ENCODE peak calls at places on chromosomes 6 and 20, in four cellular contexts. I is A549, D is H1, W is tibial nerve. L is an unnamed sample. For H3K4me1, the result is how much of the 10 kb centered on the place peaks cover.

GRCh38 chr6:47138046-47138445 is 95.9 kb upstream of the ADGRF1 start:
- DNase-seq in I (no peak), D (no peak), W (no peak), L (no peak)

GRCh38 chr6:80547827-80548226 is 441.4 kb downstream of the BCKDHB start:
- DNase-seq in I (no peak), D (no peak), W (no peak), L (no peak)

GRCh38 chr6:158988477-158988876 is 11.5 kb downstream of the RSPH3 start:
- DNase-seq in I (no peak), D (no peak), W (no peak), L (no peak)

GRCh38 chr6:53290547-53291510 is 57.9 kb downstream of the ELOVL5 start:
- DNase-seq in I (no peak), D (no peak), W (no peak), L (no peak)

GRCh38 chr6:142925575-142926110 is 19.3 kb downstream of the HIVEP2 start:
- DNase-seq in I (peak), D (no peak), W (no peak), L (no peak)

GRCh38 chr6:105211831-105212230 is 32.0 kb upstream of the POPDC3 start:
- DNase-seq in I (no peak), D (no peak), W (no peak), L (no peak)

GRCh38 chr6:120230008-120230407 is 880.4 kb upstream of the MAN1A1 start:
- DNase-seq in I (no peak), D (no peak), W (no peak), L (no peak)

GRCh38 chr6:30188541-30188940 is 24.7 kb downstream of the TRIM26 start:
- DNase-seq in I (no peak), D (no peak), W (no peak), L (no peak)

GRCh38 chr20:54534101-54534500 is 58.7 kb downstream of the DOK5 start:
- DNase-seq in I (no peak), D (no peak), W (no peak), L (no peak)

GRCh38 chr20:17533396-17533795 is 2.2 kb upstream of the BFSP1 start:
- DNase-seq in I (peak), D (no peak), W (no peak), L (no peak)

GRCh38 chr6:150243620-150244314 is 100.9 kb downstream of the PPP1R14C start:
- DNase-seq in I (no peak), D (no peak), W (no peak), L (no peak)

GRCh38 chr20:1965520-1966278 is 28.2 kb downstream of the PDYN start:
- DNase-seq in I (peak), D (peak), W (peak), L (peak)

DNA sequence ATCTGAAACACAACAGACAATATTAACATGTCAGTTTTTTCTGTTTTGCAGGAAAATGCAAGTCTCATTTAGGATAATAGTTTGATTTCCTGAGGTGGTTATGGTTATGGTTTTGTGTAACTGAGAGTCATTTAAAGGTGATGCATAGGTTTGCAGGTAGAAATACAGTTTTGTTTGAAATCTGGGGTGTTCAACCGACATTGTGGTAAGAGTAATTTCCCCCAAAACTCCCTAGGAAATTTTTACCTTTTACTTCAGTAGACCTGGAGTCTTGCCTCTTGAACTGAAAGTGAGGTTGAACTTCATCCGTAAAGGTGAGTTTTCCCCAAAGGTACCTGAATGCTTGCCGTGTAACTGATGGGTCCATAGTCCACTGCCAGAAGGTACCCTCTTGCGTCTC is 71.4 kb downstream of the JARID2 start:
- DNase-seq in I (no peak), D (no peak), W (no peak), L (no peak)
- H3K4me1 ChIP-seq in I (under half), D (under half), W (under half), L (under half)

GRCh38 chr6:13452346-13453171 is 34.8 kb downstream of the GFOD1 start:
- DNase-seq in I (no peak), D (no peak), W (no peak), L (no peak)
- TF ChIP-seq EP300 in I (no peak), D (no peak), W (no peak), L (no peak)

DNA sequence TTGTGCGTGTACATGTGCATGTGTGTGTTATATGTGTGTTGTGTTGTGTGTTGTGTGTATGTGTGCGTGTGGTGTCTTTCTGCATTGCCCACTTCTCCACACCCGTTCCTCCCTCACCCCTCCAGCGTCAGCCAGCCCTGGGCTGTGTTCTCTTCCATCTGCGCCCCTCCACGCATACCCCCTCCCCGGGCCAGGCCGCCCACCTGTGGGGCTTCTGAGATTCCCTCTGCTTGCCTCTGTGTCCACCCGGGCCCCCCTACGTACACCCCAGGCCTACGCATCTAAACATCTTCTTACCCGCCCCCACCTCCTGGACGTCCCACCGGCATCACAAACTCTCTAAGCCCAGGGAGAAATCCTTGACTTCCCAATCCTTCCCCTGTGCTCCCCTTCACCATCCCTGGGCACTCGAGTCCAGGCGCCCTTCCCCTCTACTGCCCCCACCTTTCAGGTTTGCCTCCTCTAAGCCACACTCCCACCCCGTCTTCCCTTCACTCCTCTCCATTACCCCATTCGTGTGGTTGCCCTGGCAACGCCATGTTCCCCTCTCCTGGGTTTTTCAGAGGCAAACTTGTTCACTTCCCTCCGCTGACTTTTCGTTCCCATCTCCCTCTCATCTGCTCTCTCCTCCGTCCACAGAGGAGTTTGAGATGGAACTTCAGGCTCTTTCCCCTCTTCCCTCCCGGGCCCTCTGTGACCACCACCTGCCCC is 81.7 kb upstream of the NNAT start:
- DNase-seq in I (no peak), D (no peak), W (no peak), L (no peak)
- H3K27ac ChIP-seq in I (no peak), D (no peak), W (no peak), L (no peak)

GRCh38 chr6:56690519-56691200 is 48.0 kb upstream of the DST start:
- DNase-seq in I (no peak), D (no peak), W (no peak), L (no peak)
- H3K4me1 ChIP-seq in I (half or more), D (under half), W (under half), L (under half)

GRCh38 chr6:135789375-135789774 is 62.1 kb upstream of the PDE7B start:
- DNase-seq in I (no peak), D (no peak), W (no peak), L (no peak)
- TF ChIP-seq EP300 in I (no peak), D (no peak), W (no peak), L (no peak)

GRCh38 chr6:129032602-129033001 is 149.7 kb downstream of the LAMA2 start:
- DNase-seq in I (no peak), D (no peak), W (no peak), L (no peak)

GRCh38 chr6:129031051-129031599 is 148.2 kb downstream of the LAMA2 start:
- DNase-seq in I (no peak), D (no peak), W (no peak), L (no peak)

GRCh38 chr6:129033173-129033572 is 150.2 kb downstream of the LAMA2 start:
- DNase-seq in I (no peak), D (no peak), W (no peak), L (no peak)

GRCh38 chr6:129029778-129030177 is 146.8 kb downstream of the LAMA2 start:
- DNase-seq in I (no peak), D (no peak), W (no peak), L (no peak)

DNA sequence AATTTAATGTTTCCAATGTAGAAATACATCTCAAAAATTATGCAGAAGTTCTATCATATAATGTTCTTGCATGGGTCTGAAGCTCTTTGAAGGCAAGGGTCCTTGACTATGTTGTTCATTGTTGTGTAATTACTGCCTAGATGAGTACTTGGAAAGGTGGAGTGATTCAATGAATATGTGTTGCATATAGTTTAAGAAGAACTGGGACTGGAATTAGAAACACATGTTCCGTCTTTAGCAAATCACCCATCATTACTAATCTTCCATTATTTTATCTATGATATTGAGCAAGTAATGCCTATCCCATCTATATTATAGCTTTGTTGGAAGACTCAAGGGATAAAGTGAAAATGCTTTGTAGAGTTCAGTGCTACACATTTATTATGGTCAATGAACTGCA is 147.3 kb downstream of the LAMA2 start:
- DNase-seq in I (no peak), D (no peak), W (no peak), L (no peak)
- H3K27ac ChIP-seq in I (no peak), D (no peak), W (no peak), L (no peak)

DNA sequence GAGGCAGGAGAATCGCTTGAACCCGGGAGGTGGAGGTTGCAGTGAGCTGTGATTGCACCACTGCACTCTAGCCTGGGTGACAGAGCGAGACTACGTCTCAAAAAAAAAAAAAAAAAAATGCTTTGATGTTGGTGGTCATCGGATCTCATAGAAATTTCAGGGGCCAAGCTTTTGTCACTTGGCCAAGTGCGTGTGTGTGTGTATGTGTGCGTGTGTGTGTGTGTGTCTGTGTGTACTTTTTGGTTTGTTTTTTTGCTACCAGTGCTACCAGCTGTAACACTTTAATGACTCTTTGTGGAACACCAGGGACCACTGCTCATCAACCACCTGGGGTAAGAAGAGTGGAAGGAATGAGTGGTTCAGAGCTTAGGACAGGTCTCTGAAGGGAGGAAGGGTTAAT is 49.7 kb downstream of the TRAF3IP2 start:
- DNase-seq in I (no peak), D (no peak), W (no peak), L (no peak)
- H3K4me1 ChIP-seq in I (under half), D (under half), W (under half), L (under half)